ENCODE peak calls at places on chromosomes 2 and 18, in four cellular contexts. One of them, this sample, is unnamed.

GRCh38 chr2:603427-603826 is 73.8 kb downstream of the TMEM18 start:
- DNase-seq in A549: no peak
- DNase-seq in uterus: no peak
- DNase-seq in tibial nerve: no peak
- DNase-seq in this sample: no peak

GRCh38 chr2:96315400-96316071 is 9.6 kb upstream of the ITPRIPL1 start:
- DNase-seq in uterus: no peak
- DNase-seq in tibial nerve: no peak
- DNase-seq in A549: no peak
- DNase-seq in this sample: no peak

GRCh38 chr2:56531668-56532420 is 348.1 kb downstream of the CCDC85A start:
- DNase-seq in A549: no peak
- DNase-seq in tibial nerve: no peak
- DNase-seq in uterus: no peak
- DNase-seq in this sample: peak; percentile 16

GRCh38 chr2:218745559-218746469 is 35.2 kb downstream of the TTLL4 start:
- DNase-seq in uterus: no peak
- DNase-seq in A549: no peak
- DNase-seq in tibial nerve: peak; percentile 76
- DNase-seq in this sample: peak; percentile 78

GRCh38 chr2:83584674-83585073 is 874.4 kb downstream of the SUCLG1 start:
- DNase-seq in uterus: no peak
- DNase-seq in tibial nerve: no peak
- DNase-seq in A549: no peak
- DNase-seq in this sample: no peak

GRCh38 chr2:55090702-55091101 is 40.5 kb upstream of the RTN4 start:
- DNase-seq in uterus: no peak
- DNase-seq in A549: no peak
- DNase-seq in tibial nerve: no peak
- DNase-seq in this sample: no peak

GRCh38 chr2:156704132-156704531 is 268.0 kb downstream of the GPD2 start:
- DNase-seq in A549: no peak
- DNase-seq in tibial nerve: no peak
- DNase-seq in uterus: no peak
- DNase-seq in this sample: no peak

GRCh38 chr2:100982431-100982861 is 19.6 kb upstream of the RPL31 start:
- DNase-seq in uterus: no peak
- DNase-seq in A549: no peak
- DNase-seq in tibial nerve: no peak
- DNase-seq in this sample: no peak

GRCh38 chr2:237511421-237511820 is 24.4 kb downstream of the MLPH start:
- DNase-seq in A549: no peak
- DNase-seq in tibial nerve: no peak
- DNase-seq in uterus: no peak
- DNase-seq in this sample: no peak

GRCh38 chr2:112065966-112066365 is 10.9 kb downstream of the TMEM87B start:
- DNase-seq in A549: no peak
- DNase-seq in uterus: no peak
- DNase-seq in tibial nerve: no peak
- DNase-seq in this sample: no peak
- H3K27ac ChIP-seq in A549: no peak overlapping the region
- H3K27ac ChIP-seq in uterus: no peak overlapping the region
- H3K27ac ChIP-seq in tibial nerve: no peak overlapping the region
- H3K27ac ChIP-seq in this sample: no peak overlapping the region

DNA sequence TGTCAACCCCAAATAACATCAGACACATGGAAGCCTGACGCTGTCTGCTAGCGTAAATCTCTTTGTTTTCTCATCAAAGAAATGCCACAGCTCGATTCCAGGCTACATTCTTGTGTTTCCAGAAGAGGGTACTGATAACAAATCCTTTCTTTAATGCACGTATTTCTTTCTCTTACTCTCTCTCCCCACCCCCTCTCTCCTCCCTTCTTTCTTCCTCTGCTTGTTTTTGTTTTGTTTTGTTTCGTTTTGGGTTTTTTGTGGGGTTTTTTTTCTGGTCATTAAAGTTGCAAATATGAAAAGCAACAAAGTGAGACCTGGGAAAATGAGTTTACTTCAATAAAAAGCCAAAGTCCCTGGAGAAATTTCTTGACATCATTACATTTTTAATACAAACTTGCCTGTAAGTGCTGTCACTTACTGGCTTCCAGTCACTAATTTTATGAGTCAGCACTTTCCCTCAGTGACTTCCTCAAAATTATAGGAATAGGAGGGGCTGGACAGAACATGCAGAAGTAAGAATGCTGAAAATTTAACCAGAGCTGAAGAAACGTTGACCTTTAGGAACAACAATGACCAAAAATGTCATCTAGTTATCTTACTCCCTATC is 106.7 kb upstream of the NABP1 start:
- DNase-seq in A549: peak; percentile 40
- DNase-seq in uterus: no peak
- DNase-seq in tibial nerve: no peak
- DNase-seq in this sample: no peak
- TF ChIP-seq CTCF in A549: peak; percentile 78
- TF ChIP-seq CTCF in uterus: no peak
- TF ChIP-seq CTCF in tibial nerve: peak; percentile 11
- TF ChIP-seq CTCF in this sample: peak; percentile 17

DNA sequence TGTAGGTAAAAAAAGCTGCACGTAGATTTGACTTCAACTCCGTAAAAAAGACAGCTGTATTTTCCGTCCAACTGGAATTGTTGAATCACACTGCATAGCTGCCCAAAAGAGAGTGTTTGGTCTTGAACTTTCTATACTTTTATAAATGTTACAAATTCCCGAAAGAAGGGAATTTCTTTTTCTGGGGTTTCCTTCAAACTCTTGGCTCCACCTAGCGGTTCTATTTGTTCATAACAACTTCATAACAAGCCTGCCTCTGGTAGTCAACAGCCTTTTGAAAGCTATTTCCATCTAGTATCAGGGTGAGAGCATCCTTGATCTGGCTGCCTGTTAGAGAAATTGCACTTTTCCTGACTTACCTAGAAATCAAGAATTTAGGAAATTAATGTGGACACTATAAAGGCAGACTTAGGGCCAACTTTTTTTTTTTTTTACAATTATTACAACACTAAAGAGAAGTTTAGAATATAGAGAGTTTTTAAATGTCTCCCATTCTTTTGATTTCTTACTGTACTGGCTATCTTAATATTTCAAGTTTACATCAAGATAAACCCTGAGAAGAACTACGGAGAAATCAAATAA is 48.1 kb downstream of the TMEM185B start:
- DNase-seq in uterus: no peak
- DNase-seq in A549: peak; percentile 26
- DNase-seq in tibial nerve: no peak
- DNase-seq in this sample: no peak
- TF ChIP-seq POLR2A in uterus: no peak
- TF ChIP-seq POLR2A in A549: no peak
- TF ChIP-seq POLR2A in tibial nerve: no peak
- TF ChIP-seq POLR2A in this sample: no peak

GRCh38 chr2:25672500-25673169 is 742 bp downstream of the DTNB start:
- DNase-seq in uterus: peak; percentile 58
- DNase-seq in A549: peak; percentile 50
- DNase-seq in tibial nerve: no peak
- DNase-seq in this sample: peak; percentile 38
- H3K27ac ChIP-seq in uterus: peak overlapping the region; percentile 76
- H3K27ac ChIP-seq in A549: peak overlapping the region; percentile 93
- H3K27ac ChIP-seq in tibial nerve: peak overlapping the region; percentile 86
- H3K27ac ChIP-seq in this sample: peak overlapping the region; percentile 84

DNA sequence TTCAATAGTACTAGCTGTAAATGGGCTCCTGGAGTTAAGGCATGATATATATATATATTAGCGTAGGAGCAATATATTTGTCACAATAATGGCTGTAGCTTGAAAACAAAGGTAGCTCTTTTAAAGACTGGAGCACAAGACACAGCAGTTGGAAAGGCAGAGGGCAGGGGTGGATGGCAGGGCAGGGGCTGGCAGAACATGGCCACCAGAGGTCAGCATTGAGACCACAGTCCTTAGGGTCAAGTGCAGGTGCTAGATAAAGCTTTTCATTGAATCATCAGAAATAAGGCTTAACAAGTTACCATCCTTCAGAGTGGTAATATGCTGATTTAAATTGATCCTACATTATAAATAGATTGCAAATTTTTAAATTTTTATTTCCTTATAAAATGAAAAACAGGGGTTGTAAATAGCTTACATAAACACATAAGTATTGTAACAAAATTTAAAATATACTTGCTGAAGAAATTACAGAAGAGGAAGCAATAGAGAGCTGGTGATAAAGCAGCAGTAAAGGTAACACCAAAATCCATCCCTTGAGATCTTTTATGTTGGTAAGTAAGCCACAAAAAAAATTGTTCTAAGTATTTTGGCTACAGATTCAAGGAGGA is 161.2 kb upstream of the PIEZO2 start:
- DNase-seq in A549: peak; percentile 13
- DNase-seq in tibial nerve: no peak
- DNase-seq in uterus: no peak
- DNase-seq in this sample: peak; percentile 39
- TF ChIP-seq CTCF in A549: peak; percentile 69
- TF ChIP-seq CTCF in tibial nerve: peak; percentile 32
- TF ChIP-seq CTCF in uterus: no peak
- TF ChIP-seq CTCF in this sample: peak; percentile 61

GRCh38 chr2:110677530-110678456 is at the start of gene BUB1:
- DNase-seq in A549: peak; percentile 89
- DNase-seq in uterus: peak; percentile 97
- DNase-seq in tibial nerve: peak; percentile 92
- DNase-seq in this sample: peak; percentile 98
- TF ChIP-seq POLR2A in A549: peak; percentile 88
- TF ChIP-seq POLR2A in uterus: peak; percentile 78
- TF ChIP-seq POLR2A in tibial nerve: peak; percentile 85
- TF ChIP-seq POLR2A in this sample: no peak

GRCh38 chr2:182949572-182950189 is 83.2 kb upstream of the FRZB start:
- DNase-seq in tibial nerve: no peak
- DNase-seq in uterus: no peak
- DNase-seq in A549: no peak
- DNase-seq in this sample: peak; percentile 22
- H3K27ac ChIP-seq in tibial nerve: no peak overlapping the region
- H3K27ac ChIP-seq in uterus: no peak overlapping the region
- H3K27ac ChIP-seq in A549: peak overlapping the region; percentile 64
- H3K27ac ChIP-seq in this sample: peak overlapping the region; percentile 43

GRCh38 chr2:169862816-169863215 is 35.6 kb downstream of the UBR3 start:
- DNase-seq in uterus: no peak
- DNase-seq in A549: no peak
- DNase-seq in tibial nerve: no peak
- DNase-seq in this sample: no peak
- TF ChIP-seq CTCF in uterus: no peak
- TF ChIP-seq CTCF in A549: no peak
- TF ChIP-seq CTCF in tibial nerve: no peak
- TF ChIP-seq CTCF in this sample: no peak

GRCh38 chr2:85168984-85169383 is 35.8 kb downstream of the TCF7L1 start:
- DNase-seq in uterus: no peak
- DNase-seq in A549: no peak
- DNase-seq in tibial nerve: no peak
- DNase-seq in this sample: no peak
- TF ChIP-seq POLR2A in uterus: no peak
- TF ChIP-seq POLR2A in A549: no peak
- TF ChIP-seq POLR2A in tibial nerve: no peak
- TF ChIP-seq POLR2A in this sample: no peak

DNA sequence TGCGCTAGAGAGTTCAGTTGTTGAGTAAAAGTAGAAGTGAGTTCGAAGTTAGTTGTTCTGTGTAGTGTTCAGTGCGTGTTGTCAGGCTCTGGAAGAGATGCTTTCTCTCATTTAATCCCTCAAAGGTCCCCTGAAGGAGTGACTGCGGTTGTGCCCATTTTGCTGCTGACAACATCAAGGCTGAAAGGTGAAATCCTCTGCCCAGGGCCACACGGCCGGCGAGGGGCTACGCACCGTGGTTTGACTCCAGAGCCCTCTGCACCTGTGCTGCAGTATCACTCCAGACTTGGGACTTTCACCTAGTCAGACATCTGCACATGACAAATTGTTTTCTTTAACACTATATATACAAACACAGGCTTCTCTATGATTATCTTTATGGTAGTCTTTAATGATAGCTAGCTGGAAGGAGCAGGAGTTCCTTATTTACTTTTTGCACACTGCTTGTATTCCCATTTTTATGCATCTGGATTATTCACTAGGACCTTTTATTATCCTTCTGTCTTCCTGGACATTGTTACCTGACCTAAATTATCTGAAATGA is 90.2 kb downstream of the ARMC9 start:
- DNase-seq in A549: no peak
- DNase-seq in uterus: no peak
- DNase-seq in tibial nerve: no peak
- DNase-seq in this sample: no peak
- H3K27ac ChIP-seq in A549: no peak overlapping the region
- H3K27ac ChIP-seq in uterus: no peak overlapping the region
- H3K27ac ChIP-seq in tibial nerve: no peak overlapping the region
- H3K27ac ChIP-seq in this sample: no peak overlapping the region